ENCODE peak calls at places on chromosomes 6 and 20, in seven cellular contexts. One of them, this sample, is unnamed.

GRCh38 chr6:163588211-163588919 is 173.8 kb downstream of the QKI start:
- DNase-seq in kidney: no peak
- DNase-seq in H54: no peak
- DNase-seq in smooth muscle cell of the brain vasculature: no peak
- DNase-seq in endothelial cell: no peak
- DNase-seq in ACHN: no peak
- DNase-seq in A549: no peak
- DNase-seq in this sample: no peak

GRCh38 chr6:143402721-143403336 is 47.7 kb downstream of the ADAT2 start:
- DNase-seq in H54: no peak
- DNase-seq in ACHN: no peak
- DNase-seq in endothelial cell: no peak
- DNase-seq in A549: no peak
- DNase-seq in kidney: no peak
- DNase-seq in smooth muscle cell of the brain vasculature: no peak
- DNase-seq in this sample: no peak

GRCh38 chr6:138601128-138601527 is 101.8 kb upstream of the NHSL1 start:
- DNase-seq in A549: no peak
- DNase-seq in kidney: no peak
- DNase-seq in smooth muscle cell of the brain vasculature: no peak
- DNase-seq in ACHN: no peak
- DNase-seq in H54: no peak
- DNase-seq in endothelial cell: no peak
- DNase-seq in this sample: no peak

GRCh38 chr6:49668083-49668511 is 31.5 kb upstream of the RHAG start:
- DNase-seq in smooth muscle cell of the brain vasculature: no peak
- DNase-seq in H54: no peak
- DNase-seq in ACHN: no peak
- DNase-seq in kidney: no peak
- DNase-seq in A549: peak
- DNase-seq in endothelial cell: no peak
- DNase-seq in this sample: no peak

GRCh38 chr20:52972190-52972937 is at the start of gene TSHZ2:
- DNase-seq in kidney: peak
- DNase-seq in A549: peak
- DNase-seq in H54: peak
- DNase-seq in ACHN: no peak
- DNase-seq in smooth muscle cell of the brain vasculature: no peak
- DNase-seq in endothelial cell: peak
- DNase-seq in this sample: no peak

GRCh38 chr20:57393321-57394086 is 2.3 kb downstream of the RBM38 start:
- DNase-seq in endothelial cell: no peak
- DNase-seq in smooth muscle cell of the brain vasculature: no peak
- DNase-seq in ACHN: no peak
- DNase-seq in H54: no peak
- DNase-seq in A549: no peak
- DNase-seq in kidney: peak
- DNase-seq in this sample: no peak

GRCh38 chr6:133368664-133369063 is 127.5 kb downstream of the EYA4 start:
- DNase-seq in A549: peak
- DNase-seq in ACHN: no peak
- DNase-seq in smooth muscle cell of the brain vasculature: no peak
- DNase-seq in H54: no peak
- DNase-seq in endothelial cell: no peak
- DNase-seq in kidney: no peak
- DNase-seq in this sample: no peak

GRCh38 chr6:143806282-143807102 is 36.6 kb upstream of the LTV1 start:
- DNase-seq in endothelial cell: no peak
- DNase-seq in ACHN: no peak
- DNase-seq in kidney: no peak
- DNase-seq in A549: no peak
- DNase-seq in H54: no peak
- DNase-seq in smooth muscle cell of the brain vasculature: peak
- DNase-seq in this sample: no peak

GRCh38 chr20:48829940-48830339 is 2.1 kb upstream of the PREX1 start:
- DNase-seq in smooth muscle cell of the brain vasculature: no peak
- DNase-seq in ACHN: no peak
- DNase-seq in endothelial cell: no peak
- DNase-seq in H54: no peak
- DNase-seq in kidney: no peak
- DNase-seq in A549: no peak
- DNase-seq in this sample: peak

GRCh38 chr20:24863356-24863755 is 85.7 kb upstream of the CST7 start:
- DNase-seq in ACHN: no peak
- DNase-seq in kidney: no peak
- DNase-seq in smooth muscle cell of the brain vasculature: no peak
- DNase-seq in A549: no peak
- DNase-seq in endothelial cell: no peak
- DNase-seq in H54: no peak
- DNase-seq in this sample: no peak

GRCh38 chr6:100101656-100102055 is 107.6 kb upstream of the MCHR2 start:
- DNase-seq in smooth muscle cell of the brain vasculature: no peak
- DNase-seq in kidney: no peak
- DNase-seq in endothelial cell: no peak
- DNase-seq in A549: no peak
- DNase-seq in H54: no peak
- DNase-seq in ACHN: no peak
- DNase-seq in this sample: no peak

GRCh38 chr20:9515761-9516657 is 1.6 kb downstream of the LAMP5 start:
- DNase-seq in ACHN: no peak
- DNase-seq in endothelial cell: no peak
- DNase-seq in A549: no peak
- DNase-seq in H54: no peak
- DNase-seq in kidney: peak
- DNase-seq in smooth muscle cell of the brain vasculature: no peak
- DNase-seq in this sample: no peak

GRCh38 chr20:22508426-22508825 is 75.9 kb downstream of the FOXA2 start:
- DNase-seq in kidney: no peak
- DNase-seq in ACHN: no peak
- DNase-seq in smooth muscle cell of the brain vasculature: no peak
- DNase-seq in endothelial cell: no peak
- DNase-seq in H54: no peak
- DNase-seq in A549: no peak
- DNase-seq in this sample: no peak

GRCh38 chr6:30091577-30092381 is 16.2 kb upstream of the RNF39 start:
- DNase-seq in endothelial cell: no peak
- DNase-seq in smooth muscle cell of the brain vasculature: no peak
- DNase-seq in A549: peak
- DNase-seq in kidney: peak
- DNase-seq in H54: peak
- DNase-seq in ACHN: no peak
- DNase-seq in this sample: no peak

GRCh38 chr6:100549406-100550167 is 84.9 kb upstream of the SIM1 start:
- DNase-seq in A549: no peak
- DNase-seq in ACHN: no peak
- DNase-seq in endothelial cell: no peak
- DNase-seq in smooth muscle cell of the brain vasculature: peak
- DNase-seq in H54: no peak
- DNase-seq in kidney: no peak
- DNase-seq in this sample: no peak

GRCh38 chr20:45911486-45912343 is at the start of gene PLTP:
- DNase-seq in endothelial cell: peak
- DNase-seq in A549: no peak
- DNase-seq in kidney: peak
- DNase-seq in smooth muscle cell of the brain vasculature: no peak
- DNase-seq in H54: no peak
- DNase-seq in ACHN: peak
- DNase-seq in this sample: peak

GRCh38 chr6:39425346-39426056 is 103.0 kb upstream of the KCNK16 start:
- DNase-seq in kidney: no peak
- DNase-seq in endothelial cell: no peak
- DNase-seq in A549: no peak
- DNase-seq in H54: peak
- DNase-seq in smooth muscle cell of the brain vasculature: peak
- DNase-seq in ACHN: no peak
- DNase-seq in this sample: no peak

GRCh38 chr6:74357329-74357728 is 661.3 kb downstream of the CD109 start:
- DNase-seq in A549: no peak
- DNase-seq in H54: no peak
- DNase-seq in kidney: no peak
- DNase-seq in endothelial cell: no peak
- DNase-seq in ACHN: no peak
- DNase-seq in smooth muscle cell of the brain vasculature: no peak
- DNase-seq in this sample: no peak

GRCh38 chr6:12208190-12208589 is 82.0 kb upstream of the EDN1 start:
- DNase-seq in smooth muscle cell of the brain vasculature: no peak
- DNase-seq in H54: peak
- DNase-seq in ACHN: no peak
- DNase-seq in kidney: no peak
- DNase-seq in A549: peak
- DNase-seq in endothelial cell: no peak
- DNase-seq in this sample: no peak

GRCh38 chr6:160111812-160112211 is 9.8 kb upstream of the SLC22A1 start:
- DNase-seq in A549: no peak
- DNase-seq in H54: no peak
- DNase-seq in endothelial cell: no peak
- DNase-seq in ACHN: no peak
- DNase-seq in kidney: no peak
- DNase-seq in smooth muscle cell of the brain vasculature: no peak
- DNase-seq in this sample: no peak

GRCh38 chr20:10474606-10475184 is 39.6 kb downstream of the SLX4IP start:
- DNase-seq in ACHN: no peak
- DNase-seq in A549: no peak
- DNase-seq in kidney: no peak
- DNase-seq in H54: no peak
- DNase-seq in endothelial cell: no peak
- DNase-seq in smooth muscle cell of the brain vasculature: no peak
- DNase-seq in this sample: no peak

GRCh38 chr6:158569036-158569435 is 9.1 kb downstream of the TMEM181 start:
- DNase-seq in kidney: no peak
- DNase-seq in endothelial cell: no peak
- DNase-seq in ACHN: no peak
- DNase-seq in H54: no peak
- DNase-seq in smooth muscle cell of the brain vasculature: no peak
- DNase-seq in A549: no peak
- DNase-seq in this sample: peak

GRCh38 chr6:158630944-158631616 is 13.5 kb downstream of the DYNLT1 start:
- DNase-seq in H54: no peak
- DNase-seq in A549: no peak
- DNase-seq in smooth muscle cell of the brain vasculature: no peak
- DNase-seq in kidney: peak
- DNase-seq in ACHN: no peak
- DNase-seq in endothelial cell: no peak
- DNase-seq in this sample: peak

GRCh38 chr20:46746972-46747371 is 37.5 kb downstream of the SLC2A10 start:
- DNase-seq in endothelial cell: no peak
- DNase-seq in A549: peak
- DNase-seq in kidney: no peak
- DNase-seq in ACHN: no peak
- DNase-seq in H54: no peak
- DNase-seq in smooth muscle cell of the brain vasculature: no peak
- DNase-seq in this sample: no peak

GRCh38 chr6:75819776-75820487 is 70.9 kb downstream of the MYO6 start:
- DNase-seq in kidney: no peak
- DNase-seq in smooth muscle cell of the brain vasculature: no peak
- DNase-seq in A549: no peak
- DNase-seq in endothelial cell: no peak
- DNase-seq in ACHN: no peak
- DNase-seq in H54: no peak
- DNase-seq in this sample: no peak

GRCh38 chr6:127446356-127446755 is 12.8 kb downstream of the KIAA0408 start:
- DNase-seq in smooth muscle cell of the brain vasculature: no peak
- DNase-seq in ACHN: no peak
- DNase-seq in H54: no peak
- DNase-seq in kidney: no peak
- DNase-seq in A549: no peak
- DNase-seq in endothelial cell: no peak
- DNase-seq in this sample: no peak

GRCh38 chr6:25354078-25354940 is 75.1 kb downstream of the CARMIL1 start:
- DNase-seq in smooth muscle cell of the brain vasculature: no peak
- DNase-seq in A549: no peak
- DNase-seq in kidney: no peak
- DNase-seq in H54: no peak
- DNase-seq in endothelial cell: no peak
- DNase-seq in ACHN: peak
- DNase-seq in this sample: no peak

GRCh38 chr6:20486641-20487040 is 47.6 kb upstream of the CDKAL1 start:
- DNase-seq in A549: no peak
- DNase-seq in endothelial cell: no peak
- DNase-seq in ACHN: no peak
- DNase-seq in H54: no peak
- DNase-seq in smooth muscle cell of the brain vasculature: no peak
- DNase-seq in kidney: no peak
- DNase-seq in this sample: no peak

GRCh38 chr20:62372042-62372993 is 5.2 kb upstream of the LAMA5 start:
- DNase-seq in smooth muscle cell of the brain vasculature: no peak
- DNase-seq in H54: no peak
- DNase-seq in endothelial cell: no peak
- DNase-seq in ACHN: no peak
- DNase-seq in kidney: no peak
- DNase-seq in A549: peak
- DNase-seq in this sample: no peak

GRCh38 chr6:168314029-168314420 is 5.6 kb downstream of the DACT2 start:
- DNase-seq in H54: no peak
- DNase-seq in endothelial cell: no peak
- DNase-seq in ACHN: no peak
- DNase-seq in kidney: no peak
- DNase-seq in smooth muscle cell of the brain vasculature: no peak
- DNase-seq in A549: no peak
- DNase-seq in this sample: no peak

GRCh38 chr20:48686238-48687096 is 141.3 kb downstream of the PREX1 start:
- DNase-seq in H54: peak
- DNase-seq in A549: no peak
- DNase-seq in ACHN: no peak
- DNase-seq in endothelial cell: no peak
- DNase-seq in kidney: no peak
- DNase-seq in smooth muscle cell of the brain vasculature: no peak
- DNase-seq in this sample: no peak

GRCh38 chr6:75098709-75099108 is 107.1 kb downstream of the COL12A1 start:
- DNase-seq in A549: peak
- DNase-seq in smooth muscle cell of the brain vasculature: peak
- DNase-seq in endothelial cell: no peak
- DNase-seq in ACHN: peak
- DNase-seq in H54: peak
- DNase-seq in kidney: peak
- DNase-seq in this sample: peak

GRCh38 chr20:3934628-3935027 is 45.4 kb downstream of the PANK2 start:
- DNase-seq in A549: no peak
- DNase-seq in ACHN: no peak
- DNase-seq in smooth muscle cell of the brain vasculature: no peak
- DNase-seq in endothelial cell: no peak
- DNase-seq in H54: no peak
- DNase-seq in kidney: peak
- DNase-seq in this sample: no peak

GRCh38 chr20:11901127-11901526 is 16.6 kb upstream of the BTBD3 start:
- DNase-seq in H54: peak
- DNase-seq in endothelial cell: no peak
- DNase-seq in ACHN: peak
- DNase-seq in smooth muscle cell of the brain vasculature: no peak
- DNase-seq in A549: no peak
- DNase-seq in kidney: no peak
- DNase-seq in this sample: no peak

GRCh38 chr20:63085087-63085861 is 78.5 kb upstream of the BHLHE23 start:
- DNase-seq in smooth muscle cell of the brain vasculature: no peak
- DNase-seq in kidney: peak
- DNase-seq in ACHN: no peak
- DNase-seq in H54: no peak
- DNase-seq in endothelial cell: no peak
- DNase-seq in A549: peak
- DNase-seq in this sample: peak

This sample was measured in coronary artery.